ENCODE peak calls at places on chromosomes 2 and 18, in eight cellular contexts. Z is IMR-90, J is bronchial epithelial cell, O is left ventricle myocardium inferior, K is epithelial cell of proximal tubule, W is cardiac fibroblast, C is astrocyte of the spinal cord, Q is Peyer's patch. R is an unnamed sample.
A peak's percentile ranks its signal among the peaks of the same experiment; 100 is the strongest.

GRCh38 chr2:41038408-41038807 is 586.5 kb upstream of the SLC8A1 start:
- DNase-seq in O (no peak), W (peak; percentile 13), Q (no peak), C (peak; percentile 24), K (peak; percentile 20), Z (peak; percentile 40), J (peak; percentile 70), R (no peak)

GRCh38 chr2:45554764-45555163 is 56.3 kb downstream of the SRBD1 start:
- DNase-seq in K (no peak), C (peak; percentile 50), Z (peak; percentile 52), Q (no peak), J (no peak), O (no peak), W (peak; percentile 35), R (no peak)

GRCh38 chr2:75788925-75789324 is 78.2 kb upstream of the GCFC2 start:
- DNase-seq in O (no peak), W (no peak), Z (no peak), J (peak; percentile 66), K (no peak), Q (no peak), C (peak; percentile 19), R (no peak)

GRCh38 chr2:48548871-48549270 is 18.9 kb downstream of the STON1 start:
- DNase-seq in W (peak; percentile 51), Q (no peak), Z (peak; percentile 62), K (no peak), O (no peak), C (peak; percentile 90), J (no peak), R (no peak)

GRCh38 chr2:19902272-19902730 is 518 bp upstream of the TTC32 start:
- DNase-seq in O (no peak), J (no peak), Q (no peak), C (no peak), Z (no peak), K (no peak), W (peak; percentile 34), R (no peak)

GRCh38 chr2:207617011-207617671 is 8.1 kb downstream of the METTL21A start:
- DNase-seq in W (peak; percentile 77), J (peak; percentile 77), Z (peak; percentile 99), Q (no peak), O (no peak), K (no peak), C (peak; percentile 91), R (no peak)

GRCh38 chr2:79086255-79086654 is 1.5 kb downstream of the REG1B start:
- DNase-seq in Z (no peak), W (no peak), C (no peak), O (no peak), J (no peak), K (no peak), Q (no peak), R (no peak)

GRCh38 chr2:1371066-1371465 is 42.2 kb upstream of the TPO start:
- DNase-seq in W (no peak), Z (no peak), Q (no peak), O (no peak), C (no peak), J (no peak), K (no peak), R (no peak)

GRCh38 chr2:232893834-232894233 is 23.8 kb downstream of the SNORC start:
- DNase-seq in C (no peak), K (no peak), Z (no peak), O (peak; percentile 2), Q (no peak), W (no peak), J (no peak), R (no peak)

GRCh38 chr18:5600376-5601071 is 56.7 kb upstream of the EPB41L3 start:
- DNase-seq in Z (peak; percentile 28), W (peak; percentile 55), O (no peak), J (peak; percentile 4), Q (no peak), C (peak; percentile 49), K (no peak), R (no peak)

GRCh38 chr2:227415538-227416424 is 28.0 kb upstream of the SCYGR1 start:
- DNase-seq in K (no peak), Q (no peak), C (peak; percentile 71), Z (peak; percentile 69), W (peak; percentile 92), J (peak; percentile 87), O (peak; percentile 53), R (peak; percentile 60)

GRCh38 chr2:60352491-60353405 is 200.7 kb downstream of the BCL11A start:
- DNase-seq in Q (peak; percentile 86), J (peak; percentile 7), W (no peak), C (no peak), K (no peak), O (no peak), Z (no peak), R (peak; percentile 69)
- H3K4me3 ChIP-seq in Q (no peak overlapping the region), J (no peak overlapping the region), W (no peak overlapping the region), C (no peak overlapping the region), K (no peak overlapping the region), O (no peak overlapping the region), Z (no peak overlapping the region), R (peak overlapping the region; percentile 12)

GRCh38 chr2:218228366-218229092 is 11.5 kb downstream of the ARPC2 start:
- DNase-seq in W (no peak), C (no peak), J (peak; percentile 86), Z (peak; percentile 25), Q (no peak), K (peak; percentile 52), O (no peak), R (no peak)

GRCh38 chr2:218229239-218229638 is 12.2 kb downstream of the ARPC2 start:
- DNase-seq in J (peak; percentile 93), Z (peak; percentile 87), Q (peak; percentile 32), C (peak; percentile 89), W (peak; percentile 86), O (no peak), K (peak; percentile 23), R (peak; percentile 88)

GRCh38 chr2:218233543-218233942 is 16.6 kb downstream of the ARPC2 start:
- DNase-seq in J (no peak), K (no peak), C (no peak), W (no peak), Z (no peak), Q (no peak), O (no peak), R (no peak)

GRCh38 chr2:218229851-218230250 is 12.9 kb downstream of the ARPC2 start:
- DNase-seq in Z (no peak), O (no peak), W (peak; percentile 25), J (peak; percentile 80), K (peak; percentile 25), Q (no peak), C (peak; percentile 45), R (peak; percentile 38)

DNA sequence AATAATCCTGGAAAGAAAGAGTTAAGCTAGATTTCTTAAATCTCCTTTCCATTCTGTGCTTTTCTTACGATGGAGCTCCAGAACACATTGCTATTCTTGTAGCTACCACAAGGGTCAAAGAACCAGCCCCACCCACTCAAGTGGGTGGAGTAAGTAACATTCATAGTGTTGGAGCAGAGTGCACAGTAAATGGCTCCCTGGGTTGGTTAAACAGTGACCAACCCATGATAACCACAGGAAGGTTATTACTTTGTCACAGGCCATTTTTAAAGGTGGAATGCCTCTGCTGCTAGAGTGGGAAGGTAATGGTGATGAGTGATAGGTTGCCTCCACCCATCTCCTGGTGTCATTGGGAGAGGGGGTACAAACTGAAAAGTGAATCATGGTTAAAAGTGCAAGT is 13.9 kb downstream of the ARPC2 start:
- DNase-seq in C (peak; percentile 62), J (no peak), K (peak; percentile 62), O (no peak), Z (peak; percentile 42), W (peak; percentile 43), Q (no peak), R (peak; percentile 56)
- TF ChIP-seq CTCF in C (peak; percentile 28), J (peak; percentile 18), K (peak; percentile 62), O (peak; percentile 28), Z (no peak), W (peak; percentile 43), Q (peak; percentile 78), R (peak; percentile 15)

DNA sequence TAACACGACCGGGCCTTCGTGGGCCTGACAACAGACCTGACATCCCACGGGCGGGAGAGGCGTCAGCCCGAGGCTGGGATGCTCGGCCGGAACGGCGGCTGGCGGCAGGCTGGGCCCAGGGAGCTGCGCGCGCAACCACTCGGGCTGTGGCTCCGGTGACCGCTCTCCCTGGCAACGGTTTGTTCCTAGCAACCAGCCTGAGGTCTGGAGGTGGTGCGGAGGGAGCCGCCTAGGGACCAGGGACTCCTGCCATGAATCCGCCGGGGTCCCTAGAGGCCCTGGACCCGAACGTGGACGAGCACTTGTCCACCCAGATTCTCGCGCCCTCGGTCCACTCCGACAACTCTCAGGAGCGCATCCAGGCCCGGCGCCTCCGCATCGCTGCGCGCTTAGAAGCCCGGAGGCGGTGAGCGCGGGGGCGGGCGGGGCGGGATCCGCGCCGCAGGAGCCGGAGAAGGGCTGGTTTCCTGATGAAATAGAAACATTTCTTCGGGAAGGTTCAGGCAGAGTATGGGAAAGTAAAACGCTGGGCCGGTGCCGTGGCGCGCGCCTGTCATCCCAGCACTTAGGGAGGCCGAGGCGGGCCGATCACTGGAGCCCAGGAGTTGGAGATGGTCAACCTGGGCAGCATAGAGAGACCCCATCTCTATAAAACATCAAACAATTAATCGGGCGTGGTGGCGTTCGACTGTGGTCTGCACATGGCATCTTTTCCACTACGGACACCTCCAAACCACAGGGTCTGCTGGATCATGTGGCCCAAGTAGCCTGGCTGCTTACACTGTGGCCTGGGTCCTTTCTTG is at the start of gene DRC1:
- DNase-seq in C (peak; percentile 75), Z (peak; percentile 67), W (peak; percentile 76), Q (no peak), J (peak; percentile 61), O (peak; percentile 53), K (no peak), R (no peak)
- H3K4me3 ChIP-seq in C (peak within 1 kb of the TSS; percentile 52), Z (peak within 1 kb of the TSS; percentile 71), W (peak within 1 kb of the TSS; percentile 48), Q (peak within 1 kb of the TSS; percentile 34), J (peak within 1 kb of the TSS; percentile 24), O (peak within 1 kb of the TSS; percentile 57), K (peak within 1 kb of the TSS; percentile 50), R (no peak within 1 kb of the TSS)

DNA sequence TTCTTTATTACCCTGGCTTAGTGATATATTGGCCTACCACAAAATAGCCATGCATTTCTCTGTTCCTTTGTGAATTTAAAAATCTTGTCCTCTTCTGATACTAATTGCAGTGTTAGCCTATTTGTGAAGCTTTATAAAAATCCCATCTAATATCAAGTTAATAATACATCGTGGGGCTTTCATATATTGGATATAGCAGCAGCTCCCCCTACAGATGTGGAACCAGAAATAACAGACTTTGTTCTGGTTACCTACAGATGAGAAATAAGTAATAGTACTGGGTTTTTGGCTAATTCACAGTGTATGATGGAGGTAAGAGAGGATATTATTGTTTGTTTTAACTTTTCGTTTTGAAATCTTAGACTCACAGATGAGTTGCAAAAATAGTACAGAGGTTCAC is 1661.7 kb upstream of the PIK3C3 start:
- DNase-seq in O (no peak), K (no peak), Q (no peak), J (peak; percentile 26), C (no peak), Z (no peak), W (peak; percentile 3), R (no peak)
- TF ChIP-seq CTCF in O (no peak), K (peak; percentile 30), Q (no peak), J (peak; percentile 39), C (peak; percentile 35), Z (no peak), W (peak; percentile 17), R (no peak)

DNA sequence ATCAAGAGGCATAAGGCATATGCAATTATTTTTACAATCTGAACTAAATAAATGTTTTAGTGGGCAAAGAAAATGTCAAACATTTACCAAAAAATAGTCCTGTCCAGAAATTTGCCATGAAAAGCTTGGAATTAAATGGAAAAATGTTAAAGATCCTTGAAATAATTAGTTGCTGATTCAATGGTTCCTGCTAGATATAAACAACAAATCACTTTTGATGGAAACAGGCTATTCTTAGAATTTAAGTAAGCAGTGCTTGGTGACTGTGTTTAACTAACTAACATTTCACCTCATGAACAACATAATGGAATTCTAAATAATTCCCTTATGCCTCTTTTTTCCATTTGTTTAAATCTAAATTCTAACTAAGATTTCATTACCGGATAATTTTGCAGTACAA is 3.9 kb downstream of the RND3 start:
- DNase-seq in O (no peak), K (no peak), Z (no peak), Q (no peak), W (no peak), C (no peak), J (no peak), R (no peak)
- H3K4me3 ChIP-seq in O (peak overlapping the region; percentile 84), K (peak overlapping the region; percentile 0), Z (peak overlapping the region; percentile 92), Q (peak overlapping the region; percentile 92), W (no peak overlapping the region), C (no peak overlapping the region), J (no peak overlapping the region), R (no peak overlapping the region)